ENCODE peak calls at places on chromosome 1, in six cellular contexts. One of them, this sample, is unnamed.
A peak's percentile ranks its signal among the peaks of the same experiment; 100 is the strongest.

GRCh38 chr1:180521474-180522203 is 19.3 kb upstream of the ACBD6 start:
- DNase-seq in uterus: no peak
- DNase-seq in neuronal stem cell: no peak
- DNase-seq in fibroblast of lung: no peak
- DNase-seq in colonic mucosa: no peak
- DNase-seq in lung: peak; percentile 32
- DNase-seq in this sample: no peak

GRCh38 chr1:56457767-56458375 is 121.5 kb downstream of the PLPP3 start:
- DNase-seq in uterus: no peak
- DNase-seq in neuronal stem cell: no peak
- DNase-seq in fibroblast of lung: no peak
- DNase-seq in colonic mucosa: no peak
- DNase-seq in lung: no peak
- DNase-seq in this sample: no peak

GRCh38 chr1:67227196-67227595 is 60.9 kb downstream of the IL23R start:
- DNase-seq in uterus: no peak
- DNase-seq in neuronal stem cell: no peak
- DNase-seq in fibroblast of lung: peak; percentile 34
- DNase-seq in colonic mucosa: no peak
- DNase-seq in lung: no peak
- DNase-seq in this sample: no peak

GRCh38 chr1:110555807-110556470 is 37.0 kb upstream of the KCNA10 start:
- DNase-seq in uterus: peak; percentile 40
- DNase-seq in neuronal stem cell: no peak
- DNase-seq in fibroblast of lung: no peak
- DNase-seq in colonic mucosa: no peak
- DNase-seq in lung: no peak
- DNase-seq in this sample: no peak

GRCh38 chr1:151976868-151977267 is 16.8 kb downstream of the S100A10 start:
- DNase-seq in uterus: no peak
- DNase-seq in neuronal stem cell: no peak
- DNase-seq in fibroblast of lung: peak; percentile 31
- DNase-seq in colonic mucosa: peak; percentile 60
- DNase-seq in lung: no peak
- DNase-seq in this sample: no peak

GRCh38 chr1:192263436-192263835 is 53.4 kb upstream of the RGS21 start:
- DNase-seq in uterus: no peak
- DNase-seq in neuronal stem cell: no peak
- DNase-seq in fibroblast of lung: peak; percentile 79
- DNase-seq in colonic mucosa: no peak
- DNase-seq in lung: no peak
- DNase-seq in this sample: no peak

GRCh38 chr1:209199822-209200221 is 383.7 kb upstream of the CAMK1G start:
- DNase-seq in uterus: no peak
- DNase-seq in neuronal stem cell: no peak
- DNase-seq in fibroblast of lung: no peak
- DNase-seq in colonic mucosa: no peak
- DNase-seq in lung: no peak
- DNase-seq in this sample: no peak

GRCh38 chr1:236394905-236395779 is 1.1 kb downstream of the EDARADD start:
- DNase-seq in uterus: peak; percentile 17
- DNase-seq in neuronal stem cell: peak; percentile 46
- DNase-seq in fibroblast of lung: peak; percentile 9
- DNase-seq in colonic mucosa: peak; percentile 24
- DNase-seq in lung: no peak
- DNase-seq in this sample: no peak

GRCh38 chr1:203284411-203285208 is 20.7 kb upstream of the BTG2 start:
- DNase-seq in uterus: no peak
- DNase-seq in neuronal stem cell: no peak
- DNase-seq in fibroblast of lung: no peak
- DNase-seq in colonic mucosa: peak; percentile 20
- DNase-seq in lung: no peak
- DNase-seq in this sample: no peak

GRCh38 chr1:177780096-177780700 is 189.7 kb downstream of the SEC16B start:
- DNase-seq in uterus: no peak
- DNase-seq in neuronal stem cell: no peak
- DNase-seq in fibroblast of lung: peak; percentile 78
- DNase-seq in colonic mucosa: no peak
- DNase-seq in lung: no peak
- DNase-seq in this sample: no peak

GRCh38 chr1:233016798-233017197 is 66.4 kb downstream of the NTPCR start:
- DNase-seq in uterus: no peak
- DNase-seq in neuronal stem cell: no peak
- DNase-seq in fibroblast of lung: no peak
- DNase-seq in colonic mucosa: no peak
- DNase-seq in lung: no peak
- DNase-seq in this sample: no peak

GRCh38 chr1:91092503-91092902 is 70.7 kb upstream of the ZNF644 start:
- DNase-seq in uterus: no peak
- DNase-seq in neuronal stem cell: peak; percentile 48
- DNase-seq in fibroblast of lung: no peak
- DNase-seq in colonic mucosa: no peak
- DNase-seq in lung: no peak
- DNase-seq in this sample: no peak

GRCh38 chr1:154726903-154727302 is 118.9 kb upstream of the ADAR start:
- DNase-seq in uterus: no peak
- DNase-seq in neuronal stem cell: no peak
- DNase-seq in fibroblast of lung: no peak
- DNase-seq in colonic mucosa: no peak
- DNase-seq in lung: no peak
- DNase-seq in this sample: no peak

GRCh38 chr1:41955461-41956159 is 36.9 kb upstream of the HIVEP3 start:
- DNase-seq in uterus: no peak
- DNase-seq in neuronal stem cell: peak; percentile 59
- DNase-seq in fibroblast of lung: peak; percentile 67
- DNase-seq in colonic mucosa: no peak
- DNase-seq in lung: no peak
- DNase-seq in this sample: no peak

DNA sequence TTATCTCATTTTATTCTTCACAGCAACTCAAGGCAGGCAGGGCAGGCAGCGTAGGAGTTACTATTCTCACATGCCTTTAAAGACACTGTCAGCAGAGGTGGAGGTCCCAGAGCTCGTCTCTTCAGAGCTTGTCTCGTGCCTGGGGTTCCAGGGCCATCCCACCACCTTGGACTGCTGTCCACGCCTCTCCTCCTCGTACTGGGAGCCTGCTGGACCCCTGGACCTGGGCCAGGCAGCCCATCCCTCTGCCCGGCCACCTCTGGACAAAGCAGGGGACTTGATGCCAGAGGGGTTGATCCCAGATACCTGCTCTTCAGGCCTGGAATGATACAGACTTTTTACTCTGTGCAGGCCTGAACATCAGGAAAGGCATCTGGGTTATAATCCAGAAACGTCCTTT is 546.8 kb downstream of the KIF26B start:
- DNase-seq in uterus: no peak
- DNase-seq in neuronal stem cell: no peak
- DNase-seq in fibroblast of lung: no peak
- DNase-seq in colonic mucosa: no peak
- DNase-seq in lung: no peak
- DNase-seq in this sample: no peak
- H3K36me3 ChIP-seq in uterus: no peaks in the 10 kb centered on the region
- H3K36me3 ChIP-seq in neuronal stem cell: peaks cover 42% of the 10 kb centered on the region
- H3K36me3 ChIP-seq in fibroblast of lung: no peaks in the 10 kb centered on the region
- H3K36me3 ChIP-seq in colonic mucosa: no peaks in the 10 kb centered on the region
- H3K36me3 ChIP-seq in lung: peaks cover 1% of the 10 kb centered on the region
- H3K36me3 ChIP-seq in this sample: no peaks in the 10 kb centered on the region

GRCh38 chr1:225862581-225862950 is 19.6 kb downstream of the TMEM63A start:
- DNase-seq in uterus: no peak
- DNase-seq in neuronal stem cell: no peak
- DNase-seq in fibroblast of lung: no peak
- DNase-seq in colonic mucosa: no peak
- DNase-seq in lung: no peak
- DNase-seq in this sample: no peak
- H3K36me3 ChIP-seq in uterus: no peaks in the 10 kb centered on the region
- H3K36me3 ChIP-seq in neuronal stem cell: peaks cover 56% of the 10 kb centered on the region
- H3K36me3 ChIP-seq in fibroblast of lung: peaks cover 25% of the 10 kb centered on the region
- H3K36me3 ChIP-seq in colonic mucosa: peaks cover 24% of the 10 kb centered on the region
- H3K36me3 ChIP-seq in lung: peaks cover 60% of the 10 kb centered on the region
- H3K36me3 ChIP-seq in this sample: peaks cover 66% of the 10 kb centered on the region

GRCh38 chr1:16151200-16151708 is 4.6 kb downstream of the EPHA2 start:
- DNase-seq in uterus: no peak
- DNase-seq in neuronal stem cell: no peak
- DNase-seq in fibroblast of lung: peak; percentile 53
- DNase-seq in colonic mucosa: no peak
- DNase-seq in lung: no peak
- DNase-seq in this sample: no peak
- H3K36me3 ChIP-seq in uterus: no peaks in the 10 kb centered on the region
- H3K36me3 ChIP-seq in neuronal stem cell: peaks cover 46% of the 10 kb centered on the region
- H3K36me3 ChIP-seq in fibroblast of lung: peaks cover 26% of the 10 kb centered on the region
- H3K36me3 ChIP-seq in colonic mucosa: peaks cover 6% of the 10 kb centered on the region
- H3K36me3 ChIP-seq in lung: peaks cover 25% of the 10 kb centered on the region
- H3K36me3 ChIP-seq in this sample: peaks cover 35% of the 10 kb centered on the region

DNA sequence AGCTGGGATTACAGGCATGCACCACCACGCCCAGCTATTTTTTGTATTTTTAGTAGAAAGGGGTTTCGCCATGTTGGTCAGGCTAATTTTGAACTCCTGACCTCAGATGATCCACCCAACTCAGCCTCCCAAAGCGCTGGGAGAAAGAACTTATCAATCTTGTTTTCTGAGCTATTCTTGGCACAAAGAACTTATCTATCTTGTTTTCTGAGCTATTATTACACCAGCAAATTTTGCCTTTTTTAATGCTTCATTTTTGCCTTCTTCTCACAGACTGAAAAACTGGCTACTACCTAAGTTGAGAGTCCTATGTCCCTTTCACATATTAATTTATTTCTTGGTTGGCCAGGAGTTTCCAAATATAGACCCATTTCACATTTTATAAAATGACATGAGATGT is 9.3 kb downstream of the SLC16A1 start:
- DNase-seq in uterus: no peak
- DNase-seq in neuronal stem cell: no peak
- DNase-seq in fibroblast of lung: no peak
- DNase-seq in colonic mucosa: no peak
- DNase-seq in lung: no peak
- DNase-seq in this sample: no peak
- H3K36me3 ChIP-seq in uterus: no peaks in the 10 kb centered on the region
- H3K36me3 ChIP-seq in neuronal stem cell: peaks cover 60% of the 10 kb centered on the region
- H3K36me3 ChIP-seq in fibroblast of lung: no peaks in the 10 kb centered on the region
- H3K36me3 ChIP-seq in colonic mucosa: no peaks in the 10 kb centered on the region
- H3K36me3 ChIP-seq in lung: no peaks in the 10 kb centered on the region
- H3K36me3 ChIP-seq in this sample: no peaks in the 10 kb centered on the region

GRCh38 chr1:101175886-101176285 is 60.9 kb upstream of the S1PR1 start:
- DNase-seq in uterus: no peak
- DNase-seq in neuronal stem cell: no peak
- DNase-seq in fibroblast of lung: no peak
- DNase-seq in colonic mucosa: no peak
- DNase-seq in lung: no peak
- DNase-seq in this sample: no peak
- H3K36me3 ChIP-seq in uterus: no peaks in the 10 kb centered on the region
- H3K36me3 ChIP-seq in neuronal stem cell: no peaks in the 10 kb centered on the region
- H3K36me3 ChIP-seq in fibroblast of lung: no peaks in the 10 kb centered on the region
- H3K36me3 ChIP-seq in colonic mucosa: no peaks in the 10 kb centered on the region
- H3K36me3 ChIP-seq in lung: no peaks in the 10 kb centered on the region
- H3K36me3 ChIP-seq in this sample: no peaks in the 10 kb centered on the region

GRCh38 chr1:174988539-174988938 is 11.2 kb upstream of the CACYBP start:
- DNase-seq in uterus: no peak
- DNase-seq in neuronal stem cell: no peak
- DNase-seq in fibroblast of lung: no peak
- DNase-seq in colonic mucosa: no peak
- DNase-seq in lung: no peak
- DNase-seq in this sample: no peak
- H3K36me3 ChIP-seq in uterus: no peaks in the 10 kb centered on the region
- H3K36me3 ChIP-seq in neuronal stem cell: no peaks in the 10 kb centered on the region
- H3K36me3 ChIP-seq in fibroblast of lung: no peaks in the 10 kb centered on the region
- H3K36me3 ChIP-seq in colonic mucosa: no peaks in the 10 kb centered on the region
- H3K36me3 ChIP-seq in lung: peaks cover 1% of the 10 kb centered on the region
- H3K36me3 ChIP-seq in this sample: peaks cover 6% of the 10 kb centered on the region

DNA sequence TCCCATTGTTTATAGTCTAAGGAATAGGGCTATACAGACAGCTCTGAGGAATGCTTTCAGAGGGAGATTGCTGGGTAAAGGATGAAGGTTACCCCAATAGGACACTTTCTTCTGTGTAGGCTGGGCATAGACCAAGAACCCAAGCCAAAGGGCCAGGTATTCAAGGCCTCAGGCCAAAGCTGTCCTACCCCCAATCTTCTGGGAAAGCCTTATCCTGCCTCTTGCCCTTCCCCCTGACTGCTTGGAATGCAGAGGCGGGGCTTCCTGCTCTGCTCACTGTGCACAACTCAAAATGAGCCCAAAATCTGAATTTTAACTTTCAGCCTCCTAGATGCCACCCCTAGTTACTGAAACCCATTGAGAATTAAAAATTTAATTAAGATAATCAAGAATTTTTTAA is 2.2 kb downstream of the OR10Z1 start:
- DNase-seq in uterus: no peak
- DNase-seq in neuronal stem cell: no peak
- DNase-seq in fibroblast of lung: no peak
- DNase-seq in colonic mucosa: no peak
- DNase-seq in lung: no peak
- DNase-seq in this sample: no peak
- H3K36me3 ChIP-seq in uterus: no peaks in the 10 kb centered on the region
- H3K36me3 ChIP-seq in neuronal stem cell: no peaks in the 10 kb centered on the region
- H3K36me3 ChIP-seq in fibroblast of lung: no peaks in the 10 kb centered on the region
- H3K36me3 ChIP-seq in colonic mucosa: no peaks in the 10 kb centered on the region
- H3K36me3 ChIP-seq in lung: no peaks in the 10 kb centered on the region
- H3K36me3 ChIP-seq in this sample: no peaks in the 10 kb centered on the region

GRCh38 chr1:220769205-220769604 is 17.5 kb upstream of the MTARC1 start:
- DNase-seq in uterus: no peak
- DNase-seq in neuronal stem cell: no peak
- DNase-seq in fibroblast of lung: no peak
- DNase-seq in colonic mucosa: peak; percentile 14
- DNase-seq in lung: no peak
- DNase-seq in this sample: peak; percentile 53

GRCh38 chr1:220767312-220768126 is 19.2 kb upstream of the MTARC1 start:
- DNase-seq in uterus: no peak
- DNase-seq in neuronal stem cell: no peak
- DNase-seq in fibroblast of lung: peak; percentile 81
- DNase-seq in colonic mucosa: no peak
- DNase-seq in lung: no peak
- DNase-seq in this sample: no peak

GRCh38 chr1:220761688-220762427 is 13.7 kb downstream of the MTARC2 start:
- DNase-seq in uterus: no peak
- DNase-seq in neuronal stem cell: no peak
- DNase-seq in fibroblast of lung: no peak
- DNase-seq in colonic mucosa: peak; percentile 77
- DNase-seq in lung: no peak
- DNase-seq in this sample: no peak

GRCh38 chr1:220768127-220768601 is 18.5 kb upstream of the MTARC1 start:
- DNase-seq in uterus: no peak
- DNase-seq in neuronal stem cell: no peak
- DNase-seq in fibroblast of lung: no peak
- DNase-seq in colonic mucosa: no peak
- DNase-seq in lung: no peak
- DNase-seq in this sample: no peak

GRCh38 chr1:220764757-220765156 is 16.6 kb downstream of the MTARC2 start:
- DNase-seq in uterus: no peak
- DNase-seq in neuronal stem cell: no peak
- DNase-seq in fibroblast of lung: no peak
- DNase-seq in colonic mucosa: peak; percentile 6
- DNase-seq in lung: no peak
- DNase-seq in this sample: no peak
- H3K36me3 ChIP-seq in uterus: no peaks in the 10 kb centered on the region
- H3K36me3 ChIP-seq in neuronal stem cell: no peaks in the 10 kb centered on the region
- H3K36me3 ChIP-seq in fibroblast of lung: no peaks in the 10 kb centered on the region
- H3K36me3 ChIP-seq in colonic mucosa: no peaks in the 10 kb centered on the region
- H3K36me3 ChIP-seq in lung: peaks cover 21% of the 10 kb centered on the region
- H3K36me3 ChIP-seq in this sample: peaks cover 42% of the 10 kb centered on the region

GRCh38 chr1:156592910-156593732 is 1.5 kb downstream of the NAXE start:
- DNase-seq in uterus: no peak
- DNase-seq in neuronal stem cell: no peak
- DNase-seq in fibroblast of lung: no peak
- DNase-seq in colonic mucosa: no peak
- DNase-seq in lung: no peak
- DNase-seq in this sample: no peak
- H3K36me3 ChIP-seq in uterus: no peaks in the 10 kb centered on the region
- H3K36me3 ChIP-seq in neuronal stem cell: peaks cover 58% of the 10 kb centered on the region
- H3K36me3 ChIP-seq in fibroblast of lung: peaks cover 22% of the 10 kb centered on the region
- H3K36me3 ChIP-seq in colonic mucosa: no peaks in the 10 kb centered on the region
- H3K36me3 ChIP-seq in lung: peaks cover 30% of the 10 kb centered on the region
- H3K36me3 ChIP-seq in this sample: peaks cover 27% of the 10 kb centered on the region